ENCODE peak calls at places on chromosome 14, in four cellular contexts. T is endothelial cell of umbilical vein, E is IMR-90, P is GM23248. O is an unnamed sample.

GRCh38 chr14:101175731-101176534 is 272.4 kb upstream of the RTL1 start:
- DNase-seq in T (no peak), E (no peak), P (no peak), O (no peak)

GRCh38 chr14:64394423-64394822 is 6.3 kb downstream of the MTHFD1 start:
- DNase-seq in T (no peak), P (no peak), E (no peak), O (no peak)

GRCh38 chr14:77485901-77486678 is 12.5 kb downstream of the ISM2 start:
- DNase-seq in E (peak; percentile 88), T (no peak), P (peak; percentile 94), O (no peak)

GRCh38 chr14:96455588-96455987 is 46.6 kb upstream of the PAPOLA start:
- DNase-seq in E (peak; percentile 12), T (no peak), P (peak; percentile 45), O (no peak)

GRCh38 chr14:72830786-72831583 is 62.9 kb downstream of the DPF3 start:
- DNase-seq in E (no peak), P (no peak), T (peak; percentile 24), O (no peak)

GRCh38 chr14:40697221-40697620 is 909.5 kb upstream of the LRFN5 start:
- DNase-seq in E (no peak), T (no peak), P (peak; percentile 2), O (no peak)

GRCh38 chr14:78606111-78606510 is 435.9 kb downstream of the NRXN3 start:
- DNase-seq in E (peak; percentile 75), T (peak; percentile 84), P (peak; percentile 93), O (no peak)

GRCh38 chr14:94143239-94143638 is 13.8 kb upstream of the IFI27L2 start:
- DNase-seq in T (no peak), P (no peak), E (no peak), O (peak; percentile 75)

GRCh38 chr14:29475641-29476040 is 452.0 kb downstream of the PRKD1 start:
- DNase-seq in E (no peak), P (peak; percentile 50), T (no peak), O (no peak)

GRCh38 chr14:99795046-99795445 is 1.8 kb downstream of the EML1 start:
- DNase-seq in T (no peak), P (no peak), E (no peak), O (no peak)

GRCh38 chr14:99794156-99794780 is 1.1 kb downstream of the EML1 start:
- DNase-seq in P (peak; percentile 31), E (no peak), T (no peak), O (no peak)

GRCh38 chr14:99791476-99792283 is 1.5 kb upstream of the EML1 start:
- DNase-seq in P (no peak), T (peak; percentile 5), E (no peak), O (no peak)

GRCh38 chr14:99792551-99793212 is 531 bp upstream of the EML1 start:
- DNase-seq in E (peak; percentile 20), P (peak; percentile 66), T (peak; percentile 47), O (no peak)

DNA sequence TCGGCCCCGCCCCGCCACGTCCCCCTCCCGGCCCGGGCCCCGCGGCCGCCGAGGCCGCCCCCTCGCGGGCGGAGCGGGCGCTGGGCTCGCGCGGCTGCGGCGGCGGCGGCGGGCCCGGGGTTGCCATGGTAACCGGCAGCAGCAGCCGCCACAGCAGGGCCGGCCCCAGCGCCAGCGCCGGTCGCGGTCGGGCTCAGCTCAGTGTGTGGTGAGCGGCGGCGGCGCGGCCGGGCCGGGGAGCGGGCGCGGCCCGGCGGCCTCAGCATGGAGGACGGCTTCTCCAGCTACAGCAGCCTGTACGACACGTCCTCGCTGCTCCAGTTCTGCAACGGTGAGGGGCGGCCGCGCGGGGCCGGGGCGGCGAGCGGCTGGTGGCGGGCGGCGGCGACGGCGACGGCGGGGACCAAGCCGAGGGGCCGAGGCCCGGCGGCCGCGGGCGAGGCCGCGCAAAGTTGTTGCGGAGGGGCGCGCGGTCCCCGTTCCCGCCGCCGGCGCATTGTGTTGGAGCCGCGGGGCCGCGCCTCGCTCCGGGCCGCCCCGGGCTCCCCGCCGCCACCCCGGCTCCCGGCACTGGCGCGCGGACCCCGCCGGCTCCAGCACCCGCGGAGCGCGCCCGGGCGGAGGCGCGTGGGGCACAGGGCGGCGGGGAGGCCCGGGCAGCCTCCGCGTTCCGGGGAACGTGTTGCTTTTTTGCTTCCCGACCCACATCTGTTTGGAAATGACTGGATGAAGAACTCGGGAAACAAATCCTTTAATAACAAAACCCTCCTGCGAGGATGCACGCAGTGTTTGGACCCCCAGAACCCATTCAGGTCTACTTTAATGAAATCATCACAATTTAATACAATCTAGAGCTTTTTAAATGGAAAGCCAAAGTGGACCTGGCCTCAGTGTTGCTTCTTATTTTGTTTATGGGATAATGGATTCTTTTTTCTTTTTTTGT is at the start of gene EML1:
- DNase-seq in E (peak; percentile 76), P (peak; percentile 95), T (peak; percentile 64), O (peak; percentile 68)
- H3K9ac ChIP-seq in E (peak within 1 kb of the TSS; percentile 94), P (peak within 1 kb of the TSS; percentile 90), T (peak within 1 kb of the TSS; percentile 60), O (no peak within 1 kb of the TSS)

DNA sequence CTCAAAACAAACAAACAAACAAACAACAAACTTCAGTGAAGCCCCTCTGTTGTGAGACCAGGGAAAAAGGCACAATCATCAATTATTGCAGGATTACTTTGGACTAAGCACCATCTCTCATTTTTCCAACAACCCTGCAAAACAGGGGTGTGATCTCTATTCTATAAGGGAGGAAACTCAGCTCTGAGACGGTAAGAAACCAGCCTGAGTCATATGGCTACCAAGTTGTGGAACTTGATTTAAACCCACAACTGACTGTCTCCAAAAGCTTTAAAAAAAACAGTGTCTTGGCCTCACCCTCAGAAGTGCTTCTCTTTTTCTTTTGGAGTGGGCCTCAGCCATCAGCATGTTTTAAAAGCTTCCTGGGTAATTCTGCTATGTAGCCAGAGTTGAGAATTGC is 49.8 kb downstream of the RIN3 start:
- DNase-seq in P (peak; percentile 69), T (no peak), E (peak; percentile 55), O (no peak)
- H3K9ac ChIP-seq in P (no peak overlapping the region), T (no peak overlapping the region), E (no peak overlapping the region), O (no peak overlapping the region)

GRCh38 chr14:39247256-39247655 is 13.5 kb downstream of the MIA2 start:
- DNase-seq in E (peak; percentile 93), T (no peak), P (peak; percentile 91), O (no peak)

GRCh38 chr14:39240769-39241168 is 7.1 kb downstream of the MIA2 start:
- DNase-seq in P (no peak), E (no peak), T (no peak), O (no peak)

GRCh38 chr14:39241637-39242036 is 7.9 kb downstream of the MIA2 start:
- DNase-seq in P (no peak), E (no peak), T (no peak), O (no peak)

GRCh38 chr14:39246618-39247017 is 12.9 kb downstream of the MIA2 start:
- DNase-seq in P (peak; percentile 51), T (no peak), E (peak; percentile 24), O (no peak)

DNA sequence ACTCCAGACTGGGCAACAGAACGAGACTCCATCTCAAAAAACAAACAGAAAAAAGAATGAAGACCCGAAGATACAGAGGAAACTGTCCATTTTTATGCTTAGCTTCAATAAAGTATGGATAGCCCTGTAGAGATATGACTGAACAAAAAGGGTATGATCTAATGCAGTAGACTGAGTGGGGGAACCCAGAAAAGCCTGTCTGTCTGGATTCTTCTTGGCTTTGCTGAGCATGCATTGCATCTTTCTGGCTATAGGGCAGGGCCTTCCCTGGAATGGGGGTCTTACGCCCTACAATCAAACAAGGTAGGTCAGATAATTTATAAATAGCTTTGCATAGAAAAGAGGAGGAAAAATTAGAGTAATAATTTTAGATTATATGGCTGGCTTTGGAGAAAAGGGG is 10.1 kb downstream of the MIA2 start:
- DNase-seq in P (no peak), E (no peak), T (no peak), O (no peak)
- H3K9ac ChIP-seq in P (no peak overlapping the region), E (no peak overlapping the region), T (no peak overlapping the region), O (no peak overlapping the region)

DNA sequence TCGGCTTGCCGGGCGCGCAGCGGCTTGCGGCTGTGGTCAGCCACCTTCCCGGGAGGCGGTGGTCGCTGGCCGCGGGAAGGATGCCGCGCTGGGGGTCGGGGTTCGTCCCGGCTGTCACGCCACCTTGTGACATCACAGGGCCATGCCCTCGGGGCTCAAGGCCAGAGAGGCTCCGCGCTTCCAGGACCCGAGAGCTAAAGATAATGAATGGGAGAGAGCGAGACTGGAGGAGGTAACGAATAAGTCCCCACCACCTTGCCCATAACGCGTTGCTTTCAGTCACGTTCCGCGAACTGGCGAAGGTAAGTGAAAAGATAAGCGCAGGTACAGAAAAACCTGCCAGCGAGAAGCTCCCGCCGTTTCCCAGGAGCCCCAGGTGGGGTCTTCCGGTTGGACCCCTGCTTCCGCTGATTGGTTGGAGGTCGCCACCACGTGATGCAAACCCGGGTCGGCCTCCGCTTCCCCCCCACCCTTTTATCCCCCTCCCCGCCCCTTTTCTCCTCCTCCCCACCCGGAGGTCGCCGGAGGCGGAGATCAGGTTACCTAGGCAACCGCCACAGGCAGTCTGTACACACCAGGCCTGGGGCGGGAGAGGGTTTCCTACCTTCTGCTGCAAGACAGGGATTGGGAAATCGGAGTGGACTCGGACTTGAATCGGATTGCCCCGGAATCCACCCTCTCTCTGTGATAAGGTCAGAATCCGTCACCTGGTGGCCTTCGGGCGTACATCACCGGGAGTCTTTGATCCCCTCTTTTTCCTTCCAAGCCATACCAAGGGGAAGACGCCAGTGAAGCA is at the start of gene LRRC9:
- DNase-seq in T (no peak), P (peak; percentile 9), E (no peak), O (peak; percentile 61)
- H3K9ac ChIP-seq in T (no peak within 1 kb of the TSS), P (no peak within 1 kb of the TSS), E (no peak within 1 kb of the TSS), O (peak within 1 kb of the TSS; percentile 59)

DNA sequence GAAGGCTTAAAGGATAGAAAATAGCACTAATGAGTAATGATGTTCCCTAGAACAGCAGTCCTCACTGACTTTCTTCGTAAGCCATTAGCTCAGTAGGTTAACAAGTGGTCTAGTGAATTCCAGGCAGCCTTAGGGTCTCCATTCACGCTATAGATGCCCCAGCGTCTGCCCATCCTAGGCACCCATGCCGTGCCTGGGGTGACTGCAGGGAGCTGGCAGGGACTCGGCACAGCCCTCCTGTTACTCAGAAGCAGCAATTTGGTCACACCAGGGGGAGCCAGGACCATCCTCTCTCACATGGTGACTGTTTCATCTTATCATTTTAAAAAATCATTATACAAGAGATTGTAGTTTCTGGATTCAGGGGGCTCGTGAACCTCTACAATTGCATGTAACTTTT is 66.0 kb upstream of the TRAF3 start:
- DNase-seq in E (no peak), P (no peak), T (no peak), O (no peak)
- H3K9ac ChIP-seq in E (no peak overlapping the region), P (no peak overlapping the region), T (no peak overlapping the region), O (no peak overlapping the region)

GRCh38 chr14:102472815-102473158 is 36.8 kb downstream of the ANKRD9 start:
- DNase-seq in E (no peak), P (no peak), T (no peak), O (no peak)
- H3K9ac ChIP-seq in E (no peak overlapping the region), P (no peak overlapping the region), T (no peak overlapping the region), O (no peak overlapping the region)

GRCh38 chr14:49896956-49897355 is 4.1 kb downstream of the ARF6 start:
- DNase-seq in T (no peak), E (no peak), P (no peak), O (peak; percentile 71)
- H3K9ac ChIP-seq in T (no peak overlapping the region), E (peak overlapping the region; percentile 47), P (peak overlapping the region; percentile 100), O (peak overlapping the region; percentile 3)

GRCh38 chr14:104682107-104682593 is 7.3 kb upstream of the INF2 start:
- DNase-seq in P (no peak), T (no peak), E (no peak), O (no peak)
- H3K9ac ChIP-seq in P (peak overlapping the region; percentile 89), T (peak overlapping the region; percentile 48), E (peak overlapping the region; percentile 60), O (no peak overlapping the region)

GRCh38 chr14:23308721-23309445 is 2.2 kb downstream of the BCL2L2 start:
- DNase-seq in E (no peak), T (no peak), P (no peak), O (no peak)
- H3K9ac ChIP-seq in E (no peak overlapping the region), T (no peak overlapping the region), P (peak overlapping the region; percentile 97), O (peak overlapping the region; percentile 98)